ENCODE peak calls at places on chromosomes 2 and 18, in five cellular contexts. R is DND-41, Z is cardiac fibroblast, N is OCI-LY7, H is endodermal cell. A is an unnamed sample.
A peak's percentile ranks its signal among the peaks of the same experiment; 100 is the strongest.

GRCh38 chr18:48900469-48900868 is 50.3 kb downstream of the SMAD7 start:
- DNase-seq in N (no peak), Z (no peak), H (no peak), R (no peak), A (no peak)

GRCh38 chr18:9666548-9666947 is 41.6 kb upstream of the RAB31 start:
- DNase-seq in R (no peak), Z (no peak), H (no peak), N (no peak), A (no peak)

GRCh38 chr18:54150226-54150625 is 74.2 kb downstream of the MBD2 start:
- DNase-seq in H (peak; percentile 75), N (no peak), R (no peak), Z (no peak), A (no peak)

GRCh38 chr2:152038451-152038958 is 60.3 kb downstream of the CACNB4 start:
- DNase-seq in Z (no peak), R (no peak), N (no peak), H (peak; percentile 75), A (no peak)

GRCh38 chr2:73992036-73992435 is 7.3 kb downstream of the TET3 start:
- DNase-seq in H (no peak), N (no peak), Z (no peak), R (no peak), A (no peak)

GRCh38 chr18:35489913-35490490 is 7.8 kb downstream of the INO80C start:
- DNase-seq in H (no peak), Z (no peak), R (no peak), N (no peak), A (no peak)

GRCh38 chr2:113185643-113186315 is 12.0 kb downstream of the PSD4 start:
- DNase-seq in Z (no peak), N (no peak), H (no peak), R (no peak), A (no peak)

GRCh38 chr18:22999212-22999611 is 66.1 kb downstream of the RBBP8 start:
- DNase-seq in H (no peak), R (no peak), N (no peak), Z (peak; percentile 58), A (no peak)

GRCh38 chr2:57979158-57979557 is 67.4 kb upstream of the VRK2 start:
- DNase-seq in N (no peak), Z (no peak), H (no peak), R (no peak), A (no peak)

GRCh38 chr2:236169741-236170654 is 1.8 kb upstream of the GBX2 start:
- DNase-seq in N (no peak), R (no peak), H (peak; percentile 71), Z (no peak), A (no peak)

GRCh38 chr2:113084249-113085000 is 16.7 kb downstream of the IL1F10 start:
- DNase-seq in N (peak; percentile 2), R (no peak), Z (peak; percentile 22), H (no peak), A (peak; percentile 33)

GRCh38 chr2:88658890-88659881 is 31.9 kb upstream of the EIF2AK3 start:
- DNase-seq in R (no peak), N (no peak), Z (peak; percentile 61), H (peak; percentile 48), A (no peak)

GRCh38 chr2:39697480-39697879 is 31.8 kb downstream of the TMEM178A start:
- DNase-seq in R (no peak), H (no peak), Z (no peak), N (no peak), A (no peak)

GRCh38 chr18:31438402-31438801 is 9.1 kb upstream of the DSG3 start:
- DNase-seq in H (no peak), R (no peak), Z (no peak), N (no peak), A (no peak)

GRCh38 chr2:216664593-216665034 is 30.7 kb downstream of the IGFBP5 start:
- DNase-seq in R (no peak), H (peak; percentile 67), Z (peak; percentile 43), N (peak; percentile 6), A (peak; percentile 24)

GRCh38 chr2:223760838-223761502 is 76.4 kb downstream of the AP1S3 start:
- DNase-seq in Z (peak; percentile 89), N (peak; percentile 56), R (no peak), H (peak; percentile 64), A (peak; percentile 82)

GRCh38 chr2:199851886-199852285 is 894 bp upstream of the FTCDNL1 start:
- DNase-seq in N (no peak), Z (no peak), H (no peak), R (no peak), A (no peak)

GRCh38 chr18:41936471-41937134 is 18.4 kb upstream of the PIK3C3 start:
- DNase-seq in Z (peak; percentile 13), R (no peak), N (no peak), H (no peak), A (no peak)

GRCh38 chr2:96143848-96144480 is 1.3 kb downstream of the DUSP2 start:
- DNase-seq in N (peak; percentile 67), H (peak; percentile 89), R (peak; percentile 18), Z (no peak), A (peak; percentile 50)

GRCh38 chr18:45835057-45835634 is 9.7 kb downstream of the SIGLEC15 start:
- DNase-seq in H (no peak), N (no peak), R (no peak), Z (no peak), A (no peak)

GRCh38 chr2:223264541-223265171 is 212.7 kb downstream of the KCNE4 start:
- DNase-seq in H (no peak), Z (no peak), R (no peak), N (no peak), A (no peak)

GRCh38 chr2:18413794-18414396 is 146.6 kb downstream of the RDH14 start:
- DNase-seq in N (no peak), H (no peak), Z (peak; percentile 92), R (no peak), A (no peak)

GRCh38 chr2:215451012-215451756 is 15.3 kb upstream of the FN1 start:
- DNase-seq in H (no peak), R (no peak), N (no peak), Z (peak; percentile 91), A (no peak)

GRCh38 chr2:164178835-164179470 is 442.3 kb downstream of the GRB14 start:
- DNase-seq in H (no peak), R (no peak), Z (peak; percentile 3), N (no peak), A (no peak)

GRCh38 chr2:196274387-196274809 is 103.0 kb upstream of the STK17B start:
- DNase-seq in H (no peak), Z (peak; percentile 71), N (peak; percentile 93), R (peak; percentile 52), A (no peak)

GRCh38 chr2:168348076-168348475 is 100.7 kb upstream of the STK39 start:
- DNase-seq in R (peak; percentile 11), H (peak; percentile 89), N (peak; percentile 11), Z (peak; percentile 72), A (peak; percentile 27)

GRCh38 chr18:10270160-10270571 is 184.3 kb upstream of the APCDD1 start:
- DNase-seq in Z (peak; percentile 51), H (no peak), N (no peak), R (no peak), A (no peak)

GRCh38 chr2:17648571-17648970 is 105.0 kb downstream of the SMC6 start:
- DNase-seq in R (no peak), Z (no peak), H (no peak), N (no peak), A (no peak)

GRCh38 chr2:198400999-198401398 is 596.6 kb downstream of the PLCL1 start:
- DNase-seq in Z (no peak), H (no peak), N (peak; percentile 41), R (no peak), A (no peak)

GRCh38 chr2:72028351-72028995 is 119.2 kb downstream of the CYP26B1 start:
- DNase-seq in H (no peak), R (no peak), Z (no peak), N (no peak), A (no peak)

GRCh38 chr2:228181098-228182019 is at the start of gene SPHKAP:
- DNase-seq in R (no peak), Z (no peak), N (no peak), H (peak; percentile 87), A (no peak)

GRCh38 chr2:47735470-47735869 is 47.5 kb upstream of the MSH6 start:
- DNase-seq in R (no peak), Z (no peak), N (no peak), H (no peak), A (no peak)
- TF ChIP-seq CTCF in R (no peak), Z (no peak), N (no peak), H (no peak), A (no peak)

GRCh38 chr2:82508702-82509101 is 1950.4 kb downstream of the SUCLG1 start:
- DNase-seq in H (no peak), N (no peak), R (no peak), Z (no peak), A (no peak)
- TF ChIP-seq CTCF in H (no peak), N (no peak), R (no peak), Z (no peak), A (no peak)

GRCh38 chr2:37873229-37873628 is 51.9 kb upstream of the RMDN2 start:
- DNase-seq in Z (no peak), H (peak; percentile 65), N (no peak), R (no peak), A (no peak)
- TF ChIP-seq CTCF in Z (no peak), H (peak; percentile 53), N (no peak), R (no peak), A (no peak)

DNA sequence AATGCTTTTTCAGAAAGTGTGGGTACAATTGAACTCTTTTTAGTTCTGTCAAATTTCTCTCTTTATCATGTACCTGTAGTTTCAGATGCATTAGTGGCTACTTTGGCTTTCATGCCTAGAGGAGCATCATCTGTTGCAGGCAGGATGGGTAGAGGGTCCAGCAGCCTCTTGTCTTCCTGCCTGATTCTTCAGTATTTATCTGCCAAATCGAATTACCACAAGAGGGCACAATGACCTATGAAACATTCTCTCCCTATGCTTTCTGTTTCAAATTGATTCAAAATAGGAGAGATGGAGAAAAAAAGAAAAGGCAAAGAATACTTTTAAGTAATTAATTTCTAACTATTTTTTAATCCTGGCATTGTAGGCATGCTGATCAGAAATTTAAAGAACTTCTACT is 477.2 kb downstream of the TRIB2 start:
- DNase-seq in R (no peak), H (no peak), Z (peak; percentile 59), N (peak; percentile 23), A (no peak)
- TF ChIP-seq CTCF in R (peak; percentile 56), H (peak; percentile 76), Z (peak; percentile 30), N (peak; percentile 71), A (peak; percentile 32)

DNA sequence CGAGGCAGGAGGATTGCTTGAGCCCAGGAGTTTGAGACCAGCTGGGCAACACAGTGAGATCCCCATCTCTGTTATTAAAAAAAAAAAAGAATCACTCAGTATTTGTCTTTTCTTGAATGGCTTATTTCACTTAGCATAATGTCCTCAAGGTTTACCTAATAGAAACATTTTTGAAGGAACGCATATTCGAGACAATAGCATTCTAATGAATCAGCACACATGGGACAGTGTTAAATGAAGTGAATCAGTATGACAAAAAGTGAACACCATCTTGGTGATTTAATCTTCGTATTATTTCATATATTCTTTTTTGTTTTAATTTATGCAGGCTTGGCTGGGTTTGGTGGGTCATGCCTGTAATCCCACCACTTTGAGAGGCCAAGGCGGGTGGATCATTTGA is 44.7 kb downstream of the WIPF1 start:
- DNase-seq in H (no peak), R (no peak), Z (peak; percentile 41), N (no peak), A (no peak)
- TF ChIP-seq CTCF in H (no peak), R (no peak), Z (no peak), N (no peak), A (no peak)

GRCh38 chr2:108583903-108584520 is 49.7 kb downstream of the LIMS1 start:
- DNase-seq in R (peak; percentile 63), N (peak; percentile 79), Z (peak; percentile 91), H (peak; percentile 83), A (peak; percentile 75)
- TF ChIP-seq CTCF in R (peak; percentile 91), N (peak; percentile 86), Z (peak; percentile 79), H (peak; percentile 91), A (peak; percentile 79)

GRCh38 chr2:75646583-75647425 is at the start of gene MRPL19:
- DNase-seq in Z (peak; percentile 95), R (peak; percentile 90), N (peak; percentile 90), H (peak; percentile 96), A (peak; percentile 81)
- TF ChIP-seq CTCF in Z (no peak), R (no peak), N (no peak), H (no peak), A (no peak)

A was measured in activated CD8-positive, alpha-beta T cell treated with anti-CD3 and anti-CD28 coated beads for 36 hours.